ENCODE peak calls at places on chromosomes 1 and 21, in eight cellular contexts. Y is heart right ventricle, P is adrenal gland, V is left ventricle myocardium inferior, N is GM23338, O is mammary epithelial cell, D is SJSA1, S is thoracic aorta. C is an unnamed sample.

GRCh38 chr1:231354330-231355020 is 16.4 kb downstream of the SPRTN start:
- DNase-seq in D (no peak), V (no peak), P (no peak), Y (no peak), O (no peak), S (no peak), N (no peak), C (no peak)

GRCh38 chr1:32099426-32099825 is 8.4 kb upstream of the KPNA6 start:
- DNase-seq in P (no peak), N (no peak), O (no peak), V (no peak), D (no peak), Y (no peak), S (no peak), C (no peak)

GRCh38 chr1:25572708-25573590 is 29.5 kb downstream of the LDLRAP1 start:
- DNase-seq in O (peak), N (peak), Y (no peak), D (no peak), P (peak), V (no peak), S (no peak), C (peak)

GRCh38 chr1:228986093-228986904 is 251.0 kb downstream of the RHOU start:
- DNase-seq in V (peak), S (peak), N (peak), O (no peak), D (no peak), P (peak), Y (peak), C (peak)

GRCh38 chr1:1256956-1257871 is 10.7 kb upstream of the C1QTNF12 start:
- DNase-seq in Y (no peak), S (no peak), O (no peak), D (no peak), N (no peak), P (no peak), V (no peak), C (no peak)

GRCh38 chr1:13543927-13544556 is 30.2 kb upstream of the LRRC38 start:
- DNase-seq in V (peak), S (no peak), D (peak), N (peak), P (peak), O (no peak), Y (peak), C (peak)

GRCh38 chr1:19013826-19014548 is 57.5 kb upstream of the IFFO2 start:
- DNase-seq in P (peak), O (no peak), N (no peak), V (no peak), D (no peak), Y (no peak), S (no peak), C (peak)

GRCh38 chr1:84742653-84743052 is 52.4 kb upstream of the SSX2IP start:
- DNase-seq in V (no peak), N (no peak), Y (no peak), O (peak), D (no peak), S (no peak), P (no peak), C (no peak)

GRCh38 chr21:45516671-45517151 is 25.5 kb downstream of the SLC19A1 start:
- DNase-seq in N (no peak), P (no peak), V (peak), O (no peak), S (no peak), Y (no peak), D (no peak), C (no peak)

GRCh38 chr1:189206617-189207016 is 1271.0 kb downstream of the BRINP3 start:
- DNase-seq in N (no peak), S (no peak), O (no peak), V (no peak), Y (no peak), D (no peak), P (no peak), C (no peak)

GRCh38 chr1:43058056-43058455 is 99.4 kb upstream of the SLC2A1 start:
- DNase-seq in V (no peak), O (no peak), Y (no peak), D (no peak), N (no peak), P (no peak), S (no peak), C (no peak)

GRCh38 chr1:224499204-224499603 is 64.6 kb upstream of the WDR26 start:
- DNase-seq in D (no peak), N (no peak), V (no peak), P (no peak), Y (no peak), O (peak), S (no peak), C (no peak)

GRCh38 chr1:204453141-204453772 is 41.3 kb downstream of the PIK3C2B start:
- DNase-seq in N (peak), P (no peak), V (no peak), D (no peak), O (no peak), Y (no peak), S (no peak), C (peak)

GRCh38 chr1:9717193-9718005 is 65.9 kb downstream of the PIK3CD start:
- DNase-seq in V (peak), O (no peak), Y (peak), D (no peak), P (peak), N (peak), S (no peak), C (peak)
- H3K27ac ChIP-seq in V (no peak), O (no peak), Y (no peak), D (no peak), P (peak), N (peak), S (peak), C (peak)

GRCh38 chr1:2583331-2583791 is 3.2 kb upstream of the PRXL2B start:
- DNase-seq in V (no peak), N (peak), Y (no peak), D (no peak), O (no peak), P (no peak), S (no peak), C (no peak)

GRCh38 chr1:2585318-2586092 is 1.1 kb upstream of the PRXL2B start:
- DNase-seq in O (peak), V (peak), Y (peak), D (no peak), N (peak), S (peak), P (peak), C (peak)

GRCh38 chr1:2586154-2587070 is at the start of gene PRXL2B:
- DNase-seq in P (peak), S (peak), Y (peak), O (peak), V (peak), N (peak), D (peak), C (peak)

GRCh38 chr1:2583871-2584341 is 2.7 kb upstream of the PRXL2B start:
- DNase-seq in S (no peak), P (no peak), D (no peak), V (no peak), Y (no peak), N (peak), O (no peak), C (no peak)

GRCh38 chr1:2584822-2585317 is 1.7 kb upstream of the PRXL2B start:
- DNase-seq in V (no peak), O (no peak), N (no peak), D (no peak), S (no peak), P (no peak), Y (no peak), C (no peak)
- H3K27ac ChIP-seq in V (peak), O (no peak), N (no peak), D (no peak), S (peak), P (peak), Y (peak), C (peak)

GRCh38 chr1:39214714-39214997 is 10.2 kb downstream of the MACF1 start:
- DNase-seq in O (peak), D (no peak), Y (no peak), P (no peak), N (no peak), V (no peak), S (no peak), C (no peak)

GRCh38 chr1:39212499-39212898 is 8.0 kb downstream of the MACF1 start:
- DNase-seq in S (no peak), O (no peak), P (no peak), D (no peak), Y (no peak), V (no peak), N (no peak), C (no peak)

GRCh38 chr1:39213511-39214002 is 9.1 kb downstream of the MACF1 start:
- DNase-seq in P (no peak), D (peak), O (no peak), Y (no peak), S (no peak), V (no peak), N (no peak), C (no peak)

GRCh38 chr1:39214021-39214713 is 9.7 kb downstream of the MACF1 start:
- DNase-seq in P (peak), D (no peak), V (peak), O (peak), S (no peak), N (peak), Y (peak), C (no peak)

DNA sequence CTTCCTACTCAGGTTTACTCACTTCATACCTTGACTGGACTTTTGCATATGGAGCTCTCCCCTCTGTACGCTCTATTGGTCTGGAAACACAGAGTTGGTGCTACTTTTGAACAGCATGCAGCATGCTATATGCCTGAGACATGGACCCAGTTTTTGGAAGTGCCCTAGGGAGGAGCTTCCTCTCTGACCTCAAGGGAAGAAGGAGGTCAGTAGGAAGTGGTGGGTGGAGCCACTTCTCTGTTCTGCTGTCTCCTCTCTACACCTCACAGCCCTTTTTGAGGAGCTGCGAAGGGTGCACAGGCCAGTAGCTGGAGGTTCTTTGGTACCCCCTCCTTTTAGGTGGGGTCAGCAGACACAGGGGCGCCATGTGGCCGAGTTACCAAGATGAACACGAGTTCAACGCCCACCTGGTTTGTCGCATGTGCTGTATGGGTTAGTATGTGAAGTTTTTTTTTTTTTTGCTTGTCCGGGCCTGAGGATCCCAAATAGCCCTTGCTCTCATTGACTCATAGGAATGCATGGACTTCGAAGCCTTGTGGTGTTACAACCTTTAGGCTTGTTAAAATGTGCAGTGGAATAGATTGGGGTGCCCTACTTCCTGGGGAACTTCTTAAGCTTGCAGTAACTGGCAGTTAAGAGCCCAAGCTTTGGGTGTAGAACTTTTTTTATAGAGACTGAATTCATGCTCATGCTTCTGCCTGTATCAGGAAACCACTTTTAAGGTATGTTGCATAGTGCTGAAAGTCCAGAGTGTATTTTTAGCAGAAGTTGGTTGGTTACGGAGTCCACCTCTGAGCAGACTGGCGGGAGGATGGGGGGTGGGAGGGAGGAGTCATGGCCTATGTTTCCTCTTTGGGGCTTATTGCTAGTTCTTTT is 10.7 kb downstream of the MACF1 start:
- DNase-seq in P (no peak), Y (peak), S (no peak), V (no peak), O (peak), D (no peak), N (no peak), C (no peak)
- H3K27ac ChIP-seq in P (peak), Y (peak), S (peak), V (peak), O (peak), D (no peak), N (peak), C (peak)

GRCh38 chr1:8259498-8260290 is 58.2 kb upstream of the SLC45A1 start:
- DNase-seq in Y (no peak), O (peak), D (peak), V (no peak), S (no peak), P (peak), N (no peak), C (peak)

GRCh38 chr1:8257621-8258020 is 60.3 kb upstream of the SLC45A1 start:
- DNase-seq in Y (no peak), D (no peak), P (no peak), N (no peak), O (peak), V (no peak), S (no peak), C (no peak)

GRCh38 chr1:8252266-8252951 is 65.5 kb upstream of the SLC45A1 start:
- DNase-seq in S (no peak), D (no peak), V (no peak), P (no peak), O (no peak), N (no peak), Y (no peak), C (no peak)

GRCh38 chr1:8255712-8256111 is 62.2 kb upstream of the SLC45A1 start:
- DNase-seq in D (no peak), S (no peak), V (no peak), N (no peak), O (no peak), Y (no peak), P (no peak), C (no peak)

GRCh38 chr1:8256321-8256720 is 61.6 kb upstream of the SLC45A1 start:
- DNase-seq in Y (no peak), V (no peak), P (no peak), O (no peak), D (no peak), S (no peak), N (no peak), C (no peak)
- H3K27ac ChIP-seq in Y (no peak), V (no peak), P (no peak), O (no peak), D (no peak), S (no peak), N (no peak), C (no peak)

C was measured in stomach.